ENCODE peak calls at places on chromosomes 3 and 15, in four cellular contexts. S is hepatocyte, H is fibroblast of mammary gland, Z is adrenal gland. U is an unnamed sample.

GRCh38 chr3:59235221-59236012 is 185.6 kb upstream of the CFAP20DC start:
- DNase-seq in Z (no peak), S (no peak), H (no peak), U (no peak)

GRCh38 chr3:194058189-194058571 is 77.8 kb upstream of the HES1 start:
- DNase-seq in S (peak; percentile 77), H (peak; percentile 41), Z (peak; percentile 57), U (peak; percentile 8)

GRCh38 chr15:64205202-64205601 is 42.4 kb upstream of the PPIB start:
- DNase-seq in Z (no peak), H (no peak), S (no peak), U (no peak)

GRCh38 chr3:185029071-185029470 is 123.8 kb downstream of the C3orf70 start:
- DNase-seq in Z (no peak), H (no peak), S (no peak), U (no peak)

GRCh38 chr15:40743921-40744809 is 10.9 kb downstream of the RMDN3 start:
- DNase-seq in H (peak; percentile 94), S (peak; percentile 44), Z (peak; percentile 14), U (peak; percentile 83)

GRCh38 chr15:90211440-90212168 is 10.5 kb downstream of the SEMA4B start:
- DNase-seq in S (peak; percentile 86), Z (no peak), H (peak; percentile 60), U (peak; percentile 36)

GRCh38 chr3:149198611-149199010 is 23.0 kb downstream of the CP start:
- DNase-seq in H (no peak), S (no peak), Z (no peak), U (peak; percentile 80)

GRCh38 chr15:96031426-96031825 is 299.1 kb upstream of the NR2F2 start:
- DNase-seq in H (no peak), Z (no peak), S (no peak), U (no peak)

GRCh38 chr3:126936853-126937395 is 46.0 kb upstream of the PLXNA1 start:
- DNase-seq in S (no peak), Z (no peak), H (no peak), U (no peak)

GRCh38 chr3:151709847-151710246 is 23.9 kb upstream of the AADACL2 start:
- DNase-seq in H (peak; percentile 67), S (no peak), Z (no peak), U (peak; percentile 41)

GRCh38 chr3:77412591-77412990 is 372.7 kb downstream of the ROBO2 start:
- DNase-seq in Z (no peak), S (no peak), H (no peak), U (peak; percentile 95)

GRCh38 chr3:55490194-55490913 is 3.2 kb upstream of the WNT5A start:
- DNase-seq in H (no peak), S (no peak), Z (no peak), U (peak; percentile 34)

GRCh38 chr15:90583471-90584252 is 53.9 kb downstream of the CRTC3 start:
- DNase-seq in Z (no peak), H (no peak), S (no peak), U (no peak)

GRCh38 chr3:150763841-150764483 is 993 bp upstream of the SIAH2 start:
- DNase-seq in H (peak; percentile 51), S (peak; percentile 85), Z (peak; percentile 78), U (peak; percentile 70)

GRCh38 chr3:133371676-133372075 is 28.2 kb upstream of the BFSP2 start:
- DNase-seq in H (no peak), Z (no peak), S (no peak), U (no peak)

GRCh38 chr15:29093065-29093435 is 176.6 kb downstream of the NSMCE3 start:
- DNase-seq in H (no peak), Z (no peak), S (no peak), U (no peak)

GRCh38 chr3:48474619-48475018 is 28.1 kb downstream of the ATRIP start:
- DNase-seq in Z (peak; percentile 35), H (no peak), S (peak; percentile 39), U (no peak)

GRCh38 chr3:79406175-79406574 is 361.6 kb downstream of the ROBO1 start:
- DNase-seq in H (no peak), Z (no peak), S (peak; percentile 4), U (no peak)
- TF ChIP-seq CTCF in H (peak; percentile 19), Z (no peak), S (peak; percentile 12), U (no peak)

GRCh38 chr3:143252931-143253330 is 133.4 kb downstream of the CHST2 start:
- DNase-seq in S (no peak), H (peak; percentile 8), Z (no peak), U (peak; percentile 79)
- H3K4me3 ChIP-seq in S (no peak overlapping the region), H (no peak overlapping the region), Z (no peak overlapping the region), U (no peak overlapping the region)

DNA sequence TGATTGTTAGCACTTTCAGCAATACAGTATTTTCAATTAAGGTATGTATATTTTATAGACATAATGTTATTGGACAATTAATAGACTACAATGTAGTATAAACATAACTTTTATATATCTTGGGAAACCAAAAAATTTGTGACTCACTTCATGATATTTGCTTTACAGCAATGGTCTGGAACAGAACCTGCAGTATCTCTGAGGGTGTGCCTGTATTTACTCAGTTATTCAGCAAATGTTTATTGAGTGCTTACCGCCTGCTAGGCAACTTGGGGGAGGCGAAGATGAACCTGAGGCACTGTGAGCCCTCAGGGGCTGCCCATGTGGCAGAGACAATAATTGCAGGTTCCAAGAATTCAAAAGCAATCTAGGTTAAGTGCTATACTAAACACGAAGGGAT is 144.8 kb downstream of the GABRB3 start:
- DNase-seq in H (no peak), Z (no peak), S (peak; percentile 41), U (no peak)
- TF ChIP-seq CTCF in H (no peak), Z (no peak), S (no peak), U (no peak)

DNA sequence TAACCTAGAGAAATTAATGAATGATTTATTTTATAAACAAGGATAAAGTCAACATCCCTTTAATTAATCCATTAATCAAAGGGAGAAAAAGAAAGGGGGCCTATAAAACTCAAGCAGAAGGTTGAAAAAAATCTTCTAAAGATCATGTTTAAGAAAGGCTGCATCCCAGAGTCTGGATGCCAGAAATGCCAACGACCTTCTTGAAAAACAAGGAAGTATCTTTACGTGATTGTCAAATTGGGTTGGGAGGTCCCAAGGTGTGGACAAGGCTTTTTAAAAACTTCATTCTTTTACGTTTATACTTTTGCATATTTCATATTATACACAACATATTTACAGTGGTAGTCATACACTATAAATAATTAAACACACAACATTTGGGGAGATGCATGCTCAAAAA is 1.6 kb downstream of the GOLGB1 start:
- DNase-seq in S (no peak), H (no peak), Z (no peak), U (no peak)
- H3K4me3 ChIP-seq in S (peak overlapping the region; percentile 86), H (peak overlapping the region; percentile 95), Z (no peak overlapping the region), U (peak overlapping the region; percentile 74)

GRCh38 chr15:71133734-71134464 is 18.6 kb downstream of the THSD4 start:
- DNase-seq in Z (peak; percentile 37), S (no peak), H (no peak), U (no peak)

GRCh38 chr15:71138473-71138872 is 23.2 kb downstream of the THSD4 start:
- DNase-seq in H (no peak), Z (no peak), S (no peak), U (no peak)

GRCh38 chr15:71139264-71139663 is 24.0 kb downstream of the THSD4 start:
- DNase-seq in H (no peak), S (no peak), Z (no peak), U (no peak)

GRCh38 chr15:71137138-71137518 is 21.9 kb downstream of the THSD4 start:
- DNase-seq in Z (no peak), S (no peak), H (no peak), U (no peak)

DNA sequence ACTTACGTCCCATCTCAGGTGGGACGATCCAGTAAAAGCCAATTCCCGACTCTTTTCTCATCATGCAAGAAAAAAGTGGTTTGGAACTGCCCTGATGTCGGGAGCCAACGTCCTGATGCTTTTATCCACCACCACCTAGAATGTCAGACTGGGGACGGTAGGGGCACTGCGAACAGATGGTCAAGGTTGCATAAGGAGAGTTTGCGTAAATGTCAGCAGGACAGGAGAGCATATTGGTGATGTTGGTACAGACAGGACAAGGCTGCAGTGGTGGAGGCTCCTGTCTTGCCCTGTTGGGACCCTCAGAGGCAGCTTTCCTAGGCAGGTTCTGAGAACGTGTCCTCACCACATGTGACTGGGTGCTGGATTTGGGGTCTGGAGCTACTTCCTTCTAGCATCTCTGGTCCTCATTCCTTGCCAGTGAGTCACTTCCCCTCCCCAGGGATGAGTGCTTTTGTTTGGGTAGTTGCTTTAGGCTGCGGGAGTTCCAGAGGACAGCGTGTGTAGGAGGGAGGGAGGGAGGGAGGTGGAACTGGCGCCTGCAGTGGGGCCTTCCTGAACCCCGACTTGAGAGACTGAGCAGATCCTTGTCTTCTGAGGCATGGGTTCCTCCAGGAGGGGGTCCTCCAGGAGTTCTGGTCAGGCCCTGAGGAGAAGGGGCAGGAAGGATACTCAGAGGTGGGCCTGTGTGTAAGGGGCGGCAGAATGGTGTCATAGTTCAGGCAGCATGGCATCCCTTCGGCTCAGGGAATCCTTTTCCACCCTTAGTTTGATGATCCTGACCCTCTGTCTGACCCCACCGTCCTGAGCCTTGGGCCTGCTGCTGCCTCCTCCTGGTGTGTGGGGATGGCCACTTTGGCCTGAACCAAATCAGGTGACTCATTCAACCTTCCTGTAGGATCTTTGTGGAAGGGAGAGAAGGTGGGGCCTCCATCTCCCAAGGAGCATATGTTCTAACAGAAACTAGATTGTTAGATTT is 21.2 kb downstream of the THSD4 start:
- DNase-seq in S (no peak), H (peak; percentile 84), Z (no peak), U (peak; percentile 88)
- TF ChIP-seq CTCF in S (no peak), H (peak; percentile 39), Z (no peak), U (peak; percentile 32)